ENCODE peak calls at places on chromosomes 13 and 19, in six cellular contexts. Q is AG08395; Y is breast epithelium; M is sigmoid colon; V is stimulated activated CD4-positive, alpha-beta T cell treated with anti-CD3 and anti-CD28 coated beads, Interleukin-1b, Interleukin-23, amount 100 ng/mL, for 24 hours; O is endothelial cell of umbilical vein. H is an unnamed sample.

GRCh38 chr19:46299004-46299509 is 2.2 kb downstream of the HIF3A start:
- DNase-seq in V (no peak), M (peak), O (peak), Q (peak), Y (peak), H (peak)

GRCh38 chr19:34468400-34468799 is 13.2 kb upstream of the WTIP start:
- DNase-seq in Y (no peak), M (no peak), O (no peak), Q (no peak), V (no peak), H (no peak)

GRCh38 chr13:39779337-39780270 is 124.1 kb downstream of the COG6 start:
- DNase-seq in M (no peak), Y (no peak), V (no peak), O (peak), Q (no peak), H (peak)

GRCh38 chr19:6687117-6687516 is 17.2 kb upstream of the TNFSF14 start:
- DNase-seq in M (no peak), Q (no peak), Y (no peak), V (no peak), O (no peak), H (peak)

GRCh38 chr19:21566073-21566472 is 60.7 kb downstream of the ZNF429 start:
- DNase-seq in Y (no peak), Q (no peak), V (no peak), O (no peak), M (no peak), H (peak)

GRCh38 chr19:2455481-2456300 is 1.1 kb downstream of the LMNB2 start:
- DNase-seq in V (peak), Q (peak), O (no peak), Y (no peak), M (no peak), H (no peak)

GRCh38 chr19:18659281-18660050 is 22.6 kb downstream of the KLHL26 start:
- DNase-seq in V (no peak), O (no peak), Y (no peak), M (no peak), Q (peak), H (no peak)

GRCh38 chr13:74388626-74389025 is 254.4 kb upstream of the KLF12 start:
- DNase-seq in O (no peak), V (no peak), M (no peak), Q (no peak), Y (no peak), H (no peak)

GRCh38 chr13:40993987-40994386 is 25.1 kb downstream of the ELF1 start:
- DNase-seq in O (no peak), Y (peak), V (no peak), Q (no peak), M (no peak), H (peak)

GRCh38 chr19:41356984-41357739 is 3.4 kb upstream of the TGFB1 start:
- DNase-seq in V (no peak), Y (no peak), M (no peak), Q (no peak), O (no peak), H (no peak)

GRCh38 chr13:22926176-22927007 is 254.4 kb upstream of the SGCG start:
- DNase-seq in Q (peak), Y (peak), O (no peak), V (no peak), M (peak), H (peak)

GRCh38 chr13:51945149-51945548 is 66.1 kb downstream of the ATP7B start:
- DNase-seq in V (no peak), Y (no peak), M (no peak), Q (no peak), O (no peak), H (no peak)

GRCh38 chr13:95484052-95484451 is 68.5 kb upstream of the CLDN10 start:
- DNase-seq in O (no peak), V (no peak), Q (no peak), Y (no peak), M (no peak), H (no peak)

GRCh38 chr19:11964496-11964857 is 363 bp upstream of the ZNF763 start:
- DNase-seq in V (no peak), Y (no peak), Q (peak), M (peak), O (no peak), H (no peak)

GRCh38 chr13:44052843-44053607 is 173.3 kb downstream of the LACC1 start:
- DNase-seq in V (no peak), Y (peak), Q (peak), O (no peak), M (peak), H (peak)

GRCh38 chr19:18506101-18506534 is 15.8 kb downstream of the ELL start:
- DNase-seq in Q (no peak), M (no peak), Y (no peak), O (no peak), V (no peak), H (no peak)

GRCh38 chr13:109933476-109933875 is 147.1 kb upstream of the IRS2 start:
- DNase-seq in V (no peak), Y (no peak), M (no peak), O (no peak), Q (no peak), H (no peak)

GRCh38 chr19:47227347-47228167 is 3.4 kb downstream of the BBC3 start:
- DNase-seq in V (no peak), M (peak), Q (peak), O (peak), Y (peak), H (peak)

GRCh38 chr19:22831211-22831610 is 880 bp upstream of the ZNF723 start:
- DNase-seq in M (no peak), Q (no peak), Y (no peak), O (no peak), V (no peak), H (no peak)

GRCh38 chr19:40144947-40145748 is 46.1 kb upstream of the MAP3K10 start:
- DNase-seq in O (no peak), V (no peak), M (no peak), Y (no peak), Q (no peak), H (no peak)

GRCh38 chr19:50309396-50310125 is 19.6 kb downstream of the KCNC3 start:
- DNase-seq in V (no peak), M (no peak), Q (no peak), Y (no peak), O (no peak), H (no peak)

GRCh38 chr13:105035092-105035491 is 1500.4 kb downstream of the EFNB2 start:
- DNase-seq in M (no peak), O (peak), Y (no peak), V (no peak), Q (no peak), H (no peak)

GRCh38 chr19:45008554-45008953 is 7.3 kb downstream of the RELB start:
- DNase-seq in O (no peak), V (no peak), Q (no peak), Y (no peak), M (no peak), H (no peak)

GRCh38 chr13:113805431-113806103 is 46.5 kb downstream of the TMEM255B start:
- DNase-seq in V (no peak), Y (no peak), Q (no peak), M (peak), O (no peak), H (no peak)

H was measured in kidney tubule cell.